ENCODE peak calls at places on chromosomes 6 and 20, in four cellular contexts. H is GM04504, W is glomerular endothelial cell, P is MV-4-11. L is an unnamed sample.

GRCh38 chr20:33667245-33668086 is 723 bp downstream of the ACTL10 start:
- DNase-seq in H (no peak), W (no peak), P (peak), L (no peak)

GRCh38 chr6:35926509-35927215 is 5.8 kb upstream of the SRPK1 start:
- DNase-seq in H (no peak), W (no peak), P (no peak), L (no peak)

GRCh38 chr20:38726849-38727601 is 2.7 kb downstream of the SLC32A1 start:
- DNase-seq in H (no peak), W (no peak), P (no peak), L (peak)

GRCh38 chr20:36836591-36837329 is 39.2 kb upstream of the TLDC2 start:
- DNase-seq in H (no peak), W (no peak), P (peak), L (peak)

GRCh38 chr6:92828786-92829185 is 590.6 kb downstream of the EPHA7 start:
- DNase-seq in H (no peak), W (no peak), P (no peak), L (no peak)

GRCh38 chr6:85360794-85361642 is 88.9 kb upstream of the NT5E start:
- DNase-seq in H (peak), W (peak), P (peak), L (no peak)

GRCh38 chr20:63350196-63350595 is 11.0 kb downstream of the CHRNA4 start:
- DNase-seq in H (no peak), W (no peak), P (no peak), L (no peak)

GRCh38 chr20:63957690-63958441 is 1.6 kb upstream of the UCKL1 start:
- DNase-seq in H (no peak), W (no peak), P (no peak), L (no peak)